ENCODE peak calls at places on chromosomes 12 and 14, in five cellular contexts. B is neural crest cell, M is epithelial cell of esophagus, V is AG20443, F is occipital lobe. I is an unnamed sample.

GRCh38 chr12:18643673-18644072 is 94.1 kb downstream of the PLCZ1 start:
- DNase-seq in M (no peak), V (no peak), B (no peak), F (no peak), I (no peak)

GRCh38 chr14:105219753-105220152 is 28.6 kb upstream of the BTBD6 start:
- DNase-seq in B (no peak), V (no peak), M (no peak), F (no peak), I (no peak)

GRCh38 chr14:86673523-86673969 is 1143.6 kb downstream of the FLRT2 start:
- DNase-seq in V (no peak), M (peak; percentile 86), F (no peak), B (no peak), I (no peak)

GRCh38 chr12:111298583-111299436 is 70.1 kb downstream of the PHETA1 start:
- DNase-seq in V (peak; percentile 84), M (peak; percentile 56), F (peak; percentile 39), B (peak; percentile 81), I (peak; percentile 87)

GRCh38 chr14:94392510-94392935 is 4.1 kb upstream of the SERPINA1 start:
- DNase-seq in M (peak; percentile 78), F (no peak), B (no peak), V (peak; percentile 54), I (no peak)

GRCh38 chr12:40054554-40055226 is 51.2 kb downstream of the SLC2A13 start:
- DNase-seq in M (peak; percentile 81), F (no peak), B (no peak), V (peak; percentile 81), I (no peak)

GRCh38 chr14:86646688-86647687 is 1117.0 kb downstream of the FLRT2 start:
- DNase-seq in V (no peak), F (no peak), M (peak; percentile 57), B (no peak), I (peak; percentile 20)

GRCh38 chr14:104267895-104268294 is 129.5 kb downstream of the KIF26A start:
- DNase-seq in V (no peak), F (no peak), M (no peak), B (no peak), I (no peak)

GRCh38 chr14:33061667-33062325 is 123.1 kb downstream of the NPAS3 start:
- DNase-seq in F (no peak), B (no peak), V (no peak), M (peak; percentile 40), I (no peak)

GRCh38 chr12:106780010-106780625 is 5.6 kb downstream of the RIC8B start:
- DNase-seq in F (no peak), V (no peak), B (no peak), M (peak; percentile 36), I (no peak)

GRCh38 chr12:69872804-69873203 is 47.8 kb downstream of the MYRFL start:
- DNase-seq in B (no peak), M (peak; percentile 64), F (no peak), V (no peak), I (no peak)

GRCh38 chr12:130953783-130954543 is at the start of gene ADGRD1:
- DNase-seq in B (no peak), M (no peak), F (peak; percentile 11), V (peak; percentile 88), I (no peak)

I was measured in NCI-H82.